ENCODE peak calls at places on chromosomes 12 and 14, in eight cellular contexts. D is GM23338, K is HL-60, S is prostate gland, R is stomach, E is HepG2, Z is transverse colon, O is endothelial cell of umbilical vein. Y is an unnamed sample.

GRCh38 chr12:48712209-48712608 is 4.3 kb downstream of the CCNT1 start:
- DNase-seq in D (no peak), K (no peak), S (no peak), R (no peak), E (no peak), Z (no peak), O (no peak), Y (no peak)

GRCh38 chr12:104656921-104657320 is 200.2 kb downstream of the CHST11 start:
- DNase-seq in D (no peak), K (no peak), S (no peak), R (no peak), E (no peak), Z (no peak), O (no peak), Y (no peak)

GRCh38 chr14:75417674-75418073 is 10.1 kb upstream of the JDP2 start:
- DNase-seq in D (no peak), K (no peak), S (peak), R (no peak), E (peak), Z (no peak), O (no peak), Y (no peak)

GRCh38 chr12:43937947-43938346 is 102.1 kb downstream of the TMEM117 start:
- DNase-seq in D (peak), K (no peak), S (no peak), R (no peak), E (peak), Z (no peak), O (peak), Y (no peak)

GRCh38 chr12:129863938-129864337 is 39.9 kb downstream of the TMEM132D start:
- DNase-seq in D (peak), K (no peak), S (no peak), R (no peak), E (no peak), Z (no peak), O (no peak), Y (no peak)

GRCh38 chr12:24039113-24039525 is 89.6 kb upstream of the SOX5 start:
- DNase-seq in D (no peak), K (no peak), S (no peak), R (no peak), E (peak), Z (no peak), O (peak), Y (no peak)

GRCh38 chr14:52992236-52992635 is 41.4 kb upstream of the FERMT2 start:
- DNase-seq in D (no peak), K (no peak), S (no peak), R (no peak), E (no peak), Z (no peak), O (no peak), Y (no peak)

GRCh38 chr12:11987906-11988305 is 82.8 kb upstream of the BCL2L14 start:
- DNase-seq in D (no peak), K (no peak), S (no peak), R (no peak), E (no peak), Z (no peak), O (no peak), Y (no peak)

GRCh38 chr12:112353389-112353788 is 28.8 kb downstream of the HECTD4 start:
- DNase-seq in D (no peak), K (no peak), S (no peak), R (no peak), E (no peak), Z (no peak), O (no peak), Y (no peak)

GRCh38 chr12:44847888-44848770 is 28.0 kb downstream of the NELL2 start:
- DNase-seq in D (no peak), K (no peak), S (no peak), R (no peak), E (no peak), Z (peak), O (no peak), Y (no peak)

GRCh38 chr14:83632375-83632774 is 1897.6 kb upstream of the FLRT2 start:
- DNase-seq in D (no peak), K (peak), S (no peak), R (no peak), E (no peak), Z (no peak), O (no peak), Y (no peak)

GRCh38 chr12:57838594-57839302 is 7.8 kb downstream of the CTDSP2 start:
- DNase-seq in D (no peak), K (no peak), S (no peak), R (no peak), E (no peak), Z (no peak), O (peak), Y (no peak)

GRCh38 chr12:53482626-53483165 is 16.6 kb downstream of the MAP3K12 start:
- DNase-seq in D (no peak), K (no peak), S (no peak), R (no peak), E (no peak), Z (no peak), O (no peak), Y (peak)

DNA sequence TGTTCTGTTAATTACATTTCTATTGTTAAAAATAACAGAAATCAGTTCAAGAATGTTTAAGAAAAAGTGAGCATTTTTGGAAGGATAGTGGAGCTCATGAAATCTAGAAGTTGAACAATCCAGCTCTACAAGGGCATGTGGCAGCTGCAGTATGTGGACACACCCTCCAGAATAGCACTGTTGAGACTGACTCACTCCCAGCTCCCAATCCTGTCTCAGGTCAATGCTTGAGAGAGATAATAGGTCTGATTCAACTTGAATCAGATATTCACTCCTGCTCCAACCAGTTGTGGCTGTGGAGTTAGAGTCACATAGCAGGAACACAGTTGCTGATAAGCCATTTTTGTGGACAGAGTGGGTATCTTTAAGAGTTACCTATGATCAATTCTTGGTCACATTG is 113.0 kb upstream of the NTF3 start:
- DNase-seq in D (no peak), K (no peak), S (no peak), R (no peak), E (no peak), Z (peak), O (no peak), Y (no peak)
- TF ChIP-seq POLR2AphosphoS5 in D (no peak), K (no peak), S (no peak), R (no peak), E (no peak), Z (no peak), O (no peak), Y (no peak)

DNA sequence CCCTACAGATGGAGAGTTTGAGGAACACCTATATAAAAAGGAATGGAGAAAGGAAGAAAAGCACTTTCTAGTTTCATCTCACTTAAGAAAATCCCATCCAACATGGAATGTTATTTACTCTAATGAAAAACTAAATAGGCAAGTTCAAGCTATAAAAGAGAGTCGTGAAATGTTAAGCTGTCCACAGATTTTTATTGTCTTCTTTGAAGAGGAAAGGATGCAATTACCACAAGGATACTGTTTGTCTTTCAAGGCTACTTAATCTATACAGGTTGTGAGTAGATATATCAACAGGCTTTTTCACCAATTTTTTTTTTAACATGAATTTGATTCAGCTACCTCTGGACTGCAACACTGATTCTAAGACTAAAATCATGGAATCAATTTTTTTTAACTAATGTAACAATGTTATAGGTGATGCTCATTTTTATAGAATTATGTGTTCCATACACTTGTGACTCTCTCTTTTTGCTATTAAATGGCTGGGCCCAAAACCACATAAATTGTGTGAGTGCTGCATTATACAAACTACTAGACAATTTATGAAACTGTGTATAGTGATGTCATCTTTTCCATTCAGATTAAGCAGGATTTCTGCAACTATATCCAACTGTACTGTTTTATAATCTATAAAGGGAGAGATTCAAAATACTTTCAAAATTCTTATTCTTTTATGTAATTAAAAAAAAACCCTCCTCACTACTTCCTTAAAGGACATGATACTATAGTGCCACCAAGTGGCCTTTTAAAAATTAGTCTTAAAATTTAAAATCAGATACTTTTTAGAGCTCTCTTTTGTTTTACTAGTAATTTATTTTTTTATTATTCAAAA is 26.7 kb upstream of the BMAL2 start:
- DNase-seq in D (peak), K (no peak), S (no peak), R (no peak), E (peak), Z (no peak), O (peak), Y (no peak)
- TF ChIP-seq CTCF in D (no peak), K (no peak), S (peak), R (no peak), E (peak), Z (peak), O (peak), Y (peak)

GRCh38 chr14:101958418-101959185 is 5.8 kb upstream of the DYNC1H1 start:
- DNase-seq in D (no peak), K (no peak), S (no peak), R (no peak), E (no peak), Z (no peak), O (no peak), Y (no peak)
- TF ChIP-seq POLR2AphosphoS5 in D (no peak), K (no peak), S (no peak), R (no peak), E (no peak), Z (no peak), O (no peak), Y (no peak)

DNA sequence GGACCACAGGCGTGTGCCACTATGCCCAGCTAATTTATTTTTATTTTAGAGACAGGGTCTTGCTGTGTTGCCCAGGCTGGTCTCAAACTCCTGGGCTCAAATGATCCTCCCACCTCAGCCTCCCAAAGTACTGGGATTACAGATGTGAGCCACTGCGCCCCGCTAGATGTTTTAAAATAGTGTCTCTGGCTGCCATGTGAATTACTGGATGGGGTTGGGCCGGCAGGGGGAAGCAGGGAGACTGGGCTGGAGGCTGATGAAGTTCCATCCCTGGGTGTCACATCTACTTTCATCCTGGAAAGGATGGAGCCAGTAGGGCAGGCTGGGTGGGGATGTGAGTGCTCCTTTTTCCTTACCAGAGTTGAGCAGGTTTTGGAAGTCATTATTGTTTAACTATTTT is 46.1 kb downstream of the DNAH10 start:
- DNase-seq in D (peak), K (no peak), S (no peak), R (no peak), E (peak), Z (no peak), O (no peak), Y (no peak)
- TF ChIP-seq CTCF in D (peak), K (no peak), S (no peak), R (no peak), E (peak), Z (no peak), O (no peak), Y (no peak)